ENCODE peak calls at places on chromosomes 13 and 19, in six cellular contexts. K is HTR-8/SVneo, J is AG10803, V is A549, F is AG09319, B is psoas muscle. P is an unnamed sample.

GRCh38 chr13:80084086-80084676 is 256.7 kb downstream of the SPRY2 start:
- DNase-seq in F (peak), J (peak), K (peak), B (no peak), V (no peak), P (no peak)

GRCh38 chr13:64553411-64554129 is 2676.6 kb downstream of the PCDH9 start:
- DNase-seq in B (no peak), K (no peak), V (no peak), F (no peak), J (peak), P (no peak)

GRCh38 chr19:58279042-58279924 is 528 bp downstream of the ZNF8 start:
- DNase-seq in J (peak), F (peak), B (peak), K (peak), V (peak), P (peak)

GRCh38 chr13:82636119-82636518 is 1246.2 kb downstream of the SLITRK1 start:
- DNase-seq in J (no peak), V (no peak), B (no peak), K (no peak), F (no peak), P (no peak)

GRCh38 chr13:95858286-95859075 is 181.5 kb downstream of the DNAJC3 start:
- DNase-seq in J (no peak), B (no peak), V (no peak), K (no peak), F (no peak), P (no peak)

GRCh38 chr19:54364775-54365257 is at the start of gene LAIR1:
- DNase-seq in B (peak), J (no peak), V (no peak), K (no peak), F (no peak), P (no peak)

GRCh38 chr19:45952691-45953505 is 20.8 kb downstream of the NOVA2 start:
- DNase-seq in F (peak), K (peak), V (peak), J (peak), B (peak), P (no peak)

GRCh38 chr19:17026706-17027427 is at the start of gene CPAMD8:
- DNase-seq in F (no peak), B (no peak), V (no peak), K (no peak), J (no peak), P (no peak)

GRCh38 chr19:14383898-14384669 is 2.8 kb downstream of the ADGRE5 start:
- DNase-seq in F (no peak), V (no peak), J (peak), B (no peak), K (peak), P (no peak)

GRCh38 chr13:42720116-42720857 is 61.1 kb upstream of the FAM216B start:
- DNase-seq in K (peak), V (peak), J (peak), F (peak), B (no peak), P (peak)

GRCh38 chr13:32911506-32911905 is 104.7 kb upstream of the KL start:
- DNase-seq in J (peak), B (no peak), F (no peak), K (peak), V (peak), P (peak)

GRCh38 chr13:76378767-76379166 is 507.4 kb downstream of the KCTD12 start:
- DNase-seq in B (no peak), K (no peak), J (no peak), F (no peak), V (no peak), P (no peak)

GRCh38 chr13:97020194-97020593 is 25.9 kb upstream of the OXGR1 start:
- DNase-seq in J (no peak), K (no peak), F (no peak), B (no peak), V (no peak), P (no peak)

GRCh38 chr19:5484398-5485285 is 29.4 kb downstream of the ZNRF4 start:
- DNase-seq in F (no peak), V (no peak), B (no peak), J (no peak), K (peak), P (peak)

GRCh38 chr19:16457195-16457953 is 14.4 kb downstream of the EPS15L1 start:
- DNase-seq in K (peak), B (peak), V (no peak), F (peak), J (peak), P (peak)

GRCh38 chr13:69935043-69935442 is 172.6 kb upstream of the ATXN8OS start:
- DNase-seq in J (no peak), K (no peak), B (no peak), V (no peak), F (no peak), P (peak)

GRCh38 chr13:77919351-77920294 is 992 bp upstream of the EDNRB start:
- DNase-seq in K (no peak), B (peak), V (peak), F (no peak), J (no peak), P (no peak)

GRCh38 chr13:97256343-97256783 is 34.2 kb downstream of the MBNL2 start:
- DNase-seq in V (peak), K (peak), F (peak), J (peak), B (no peak), P (peak)

GRCh38 chr13:33526718-33527117 is 241.2 kb upstream of the STARD13 start:
- DNase-seq in F (no peak), J (no peak), V (no peak), B (no peak), K (no peak), P (no peak)

P was measured in HepG2.